ENCODE peak calls at places on chromosomes 13 and 19, in four cellular contexts. Y is H9, L is NCI-H2029, I is activated T-cell treated with anti-CD3 and anti-CD28 coated beads for 1 hour. M is an unnamed sample.

GRCh38 chr19:14405758-14406644 is 13.1 kb downstream of the DDX39A start:
- DNase-seq in I (peak; percentile 84), L (peak; percentile 88), Y (peak; percentile 99), M (peak; percentile 99)

GRCh38 chr19:11456659-11457058 is 21.2 kb downstream of the PRKCSH start:
- DNase-seq in I (no peak), Y (no peak), L (no peak), M (no peak)

GRCh38 chr13:46372071-46372470 is 15.0 kb downstream of the RUBCNL start:
- DNase-seq in I (no peak), Y (no peak), L (no peak), M (no peak)

GRCh38 chr19:33514885-33515485 is 6.6 kb downstream of the PEPD start:
- DNase-seq in L (no peak), I (no peak), Y (no peak), M (no peak)

GRCh38 chr19:7751157-7751783 is 3.9 kb upstream of the CD209 start:
- DNase-seq in Y (no peak), L (no peak), I (no peak), M (no peak)

GRCh38 chr13:113034451-113035208 is 65.6 kb downstream of the MCF2L start:
- DNase-seq in Y (peak; percentile 60), L (no peak), I (no peak), M (peak; percentile 62)

GRCh38 chr19:45682117-45682516 is 9.6 kb downstream of the SNRPD2 start:
- DNase-seq in I (no peak), Y (no peak), L (no peak), M (no peak)

GRCh38 chr13:80376554-80376953 is 35.6 kb upstream of the SPRY2 start:
- DNase-seq in I (no peak), L (no peak), Y (no peak), M (no peak)

GRCh38 chr13:110538632-110539031 is 22.9 kb downstream of the RAB20 start:
- DNase-seq in L (no peak), I (no peak), Y (no peak), M (peak; percentile 21)